ENCODE peak calls at places on chromosomes 4 and X, in nine cellular contexts. Q is uterus; V is transverse colon; C is epithelial cell of esophagus; H is fibroblast of mammary gland; Y is natural killer cell; O is fibroblast of villous mesenchyme; G is activated CD8-positive, alpha-beta T cell treated with anti-CD3 and anti-CD28 coated beads for 36 hours; X is A673. J is an unnamed sample.

GRCh38 chr4:53221832-53222480 is 143.9 kb downstream of the SCFD2 start:
- DNase-seq in G (no peak), C (peak; percentile 23), Q (no peak), V (no peak), O (no peak), H (peak; percentile 25), X (no peak), Y (no peak), J (no peak)

GRCh38 chrX:109294097-109294815 is 187.6 kb downstream of the GUCY2F start:
- DNase-seq in C (peak; percentile 71), H (peak; percentile 30), O (peak; percentile 0), Q (no peak), Y (no peak), X (no peak), V (no peak), G (no peak), J (no peak)

GRCh38 chr4:91935217-91935616 is 368.5 kb upstream of the GRID2 start:
- DNase-seq in H (no peak), Y (no peak), V (no peak), Q (no peak), X (no peak), G (no peak), O (no peak), C (no peak), J (no peak)

GRCh38 chr4:180827610-180828009 is 1415.6 kb upstream of the TENM3 start:
- DNase-seq in V (no peak), H (peak; percentile 21), O (no peak), Q (no peak), Y (no peak), G (no peak), C (peak; percentile 96), X (no peak), J (no peak)

GRCh38 chrX:122421434-122422121 is 762.5 kb upstream of the GRIA3 start:
- DNase-seq in H (no peak), O (no peak), V (no peak), C (no peak), Y (no peak), G (no peak), Q (no peak), X (no peak), J (no peak)

GRCh38 chr4:36054750-36055467 is 189.4 kb downstream of the ARAP2 start:
- DNase-seq in O (no peak), H (no peak), Y (no peak), C (no peak), X (no peak), V (no peak), G (no peak), Q (no peak), J (no peak)

GRCh38 chrX:70592091-70592490 is 147.5 kb downstream of the DLG3 start:
- DNase-seq in V (no peak), Y (no peak), Q (no peak), O (peak; percentile 56), X (peak; percentile 3), H (peak; percentile 82), C (peak; percentile 90), G (peak; percentile 67), J (no peak)

GRCh38 chrX:66163849-66164401 is at the start of gene HEPH:
- DNase-seq in O (no peak), H (peak; percentile 62), Y (no peak), V (peak; percentile 25), Q (peak; percentile 27), C (no peak), G (no peak), X (no peak), J (no peak)

GRCh38 chr4:67928547-67928946 is 34.7 kb downstream of the TMPRSS11A start:
- DNase-seq in C (peak; percentile 84), O (no peak), Y (no peak), H (peak; percentile 26), G (no peak), Q (no peak), X (no peak), V (no peak), J (no peak)

GRCh38 chrX:150032742-150033141 is 94.5 kb upstream of the EOLA2 start:
- DNase-seq in V (no peak), Q (no peak), G (no peak), C (peak; percentile 83), X (peak; percentile 46), Y (no peak), H (peak; percentile 73), O (peak; percentile 70), J (no peak)

GRCh38 chrX:154409222-154409871 is at the start of gene DNASE1L1:
- DNase-seq in H (peak; percentile 87), O (peak; percentile 90), Y (peak; percentile 30), X (no peak), V (peak; percentile 90), G (no peak), C (peak; percentile 74), Q (peak; percentile 79), J (peak; percentile 58)

GRCh38 chr4:137677851-137678250 is 145.6 kb upstream of the PCDH18 start:
- DNase-seq in V (no peak), C (peak; percentile 57), O (peak; percentile 70), X (no peak), Y (no peak), Q (no peak), H (peak; percentile 90), G (no peak), J (no peak)

GRCh38 chr4:38615847-38616246 is 48.2 kb upstream of the KLF3 start:
- DNase-seq in O (no peak), V (no peak), H (no peak), Y (no peak), X (no peak), Q (no peak), G (no peak), C (no peak), J (no peak)

GRCh38 chrX:108068121-108068520 is 23.2 kb downstream of the PSMD10 start:
- DNase-seq in H (no peak), O (no peak), V (no peak), G (no peak), Y (no peak), C (peak; percentile 50), X (no peak), Q (no peak), J (no peak)

GRCh38 chr4:185846550-185847210 is 34.7 kb upstream of the SORBS2 start:
- DNase-seq in O (no peak), H (peak; percentile 45), C (peak; percentile 18), G (no peak), X (no peak), Q (no peak), Y (no peak), V (no peak), J (no peak)

GRCh38 chr4:145045180-145045579 is 52.8 kb downstream of the ANAPC10 start:
- DNase-seq in O (no peak), C (no peak), V (no peak), Y (no peak), H (no peak), X (no peak), G (no peak), Q (no peak), J (no peak)

DNA sequence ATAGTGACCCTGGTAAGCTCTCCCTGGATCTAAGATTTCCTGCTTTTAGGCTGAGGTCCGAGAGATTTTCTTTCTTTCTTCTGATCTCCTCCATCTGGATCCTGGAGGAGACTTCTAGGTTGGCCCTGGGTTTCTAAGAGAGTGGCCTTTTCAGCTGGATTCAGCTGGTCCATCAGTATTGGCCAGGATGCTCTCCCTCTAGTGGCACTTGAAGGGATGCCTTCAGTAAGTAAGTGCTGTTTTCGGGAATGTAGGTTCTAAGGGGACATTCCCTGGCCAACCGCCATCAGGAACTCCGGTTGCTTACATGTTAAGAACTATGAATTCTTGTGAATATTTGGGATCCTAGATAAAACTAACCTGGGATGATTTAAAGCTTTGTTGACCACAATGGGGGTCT is 56.9 kb downstream of the SERTM2 start:
- DNase-seq in X (peak; percentile 29), C (peak; percentile 8), O (peak; percentile 31), G (no peak), Y (no peak), Q (no peak), H (peak; percentile 15), V (no peak), J (no peak)
- TF ChIP-seq CTCF in X (peak; percentile 57), C (peak; percentile 54), O (peak; percentile 68), G (no peak), Y (no peak), Q (no peak), H (peak; percentile 55), V (no peak), J (no peak)

GRCh38 chrX:85627363-85627762 is 247.9 kb upstream of the POF1B start:
- DNase-seq in H (no peak), C (no peak), G (no peak), Q (no peak), O (no peak), X (peak; percentile 18), V (no peak), Y (no peak), J (no peak)
- TF ChIP-seq CTCF in H (peak; percentile 15), C (no peak), G (no peak), Q (no peak), O (peak; percentile 33), X (peak; percentile 64), V (no peak), Y (no peak), J (peak; percentile 37)

GRCh38 chrX:9992724-9993123 is 25.6 kb downstream of the CLDN34 start:
- DNase-seq in Y (no peak), H (no peak), O (no peak), C (no peak), Q (no peak), X (no peak), G (no peak), V (no peak), J (no peak)

GRCh38 chrX:9992061-9992460 is 24.9 kb downstream of the CLDN34 start:
- DNase-seq in G (no peak), V (no peak), Q (no peak), O (no peak), X (no peak), C (no peak), Y (no peak), H (no peak), J (no peak)

GRCh38 chrX:9983463-9983862 is 16.3 kb downstream of the CLDN34 start:
- DNase-seq in Q (no peak), Y (no peak), X (no peak), H (no peak), V (no peak), G (no peak), O (no peak), C (no peak), J (no peak)

DNA sequence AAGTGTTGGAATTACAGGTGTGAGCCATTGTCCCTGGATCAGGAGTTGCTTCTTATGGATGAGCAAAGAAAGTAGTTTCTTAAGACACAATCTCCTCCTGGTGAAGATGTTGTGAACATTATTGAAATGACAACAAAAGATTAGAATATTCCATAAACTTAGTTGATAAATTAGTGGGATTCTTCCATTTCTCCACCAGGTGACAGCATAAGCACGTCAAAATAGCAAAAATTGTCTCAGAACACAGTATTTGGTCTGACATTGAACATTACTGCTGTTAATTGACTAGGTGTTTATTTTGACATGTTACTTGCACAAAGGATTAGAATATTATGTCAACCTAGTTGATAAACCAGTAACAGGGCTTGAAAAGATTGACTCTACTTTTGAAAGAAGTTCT is 21.6 kb downstream of the CLDN34 start:
- DNase-seq in V (no peak), Q (no peak), H (peak; percentile 23), X (peak; percentile 25), Y (no peak), C (peak; percentile 17), G (no peak), O (no peak), J (no peak)
- TF ChIP-seq CTCF in V (peak; percentile 32), Q (peak; percentile 32), H (peak; percentile 50), X (peak; percentile 53), Y (no peak), C (peak; percentile 43), G (peak; percentile 27), O (peak; percentile 44), J (peak; percentile 37)

DNA sequence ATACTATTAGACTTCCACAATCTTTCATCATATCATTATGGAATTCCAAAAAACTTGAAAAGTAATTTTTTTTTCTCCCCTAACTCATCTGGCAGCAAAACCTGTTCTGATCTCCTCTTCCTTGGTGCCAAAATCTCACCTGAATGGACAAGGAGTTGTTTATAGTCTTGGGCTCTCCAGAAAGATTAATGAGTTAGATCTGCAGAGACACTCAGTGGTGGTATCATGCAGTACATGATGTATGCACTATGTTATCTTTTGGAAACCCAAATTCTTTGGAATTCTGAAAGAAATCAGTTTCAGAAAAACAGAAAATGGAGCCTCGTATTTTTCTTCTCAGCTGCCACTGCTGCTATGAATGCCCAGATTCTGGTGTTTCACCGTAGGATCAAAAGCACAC is 11.7 kb downstream of the GPM6B start:
- DNase-seq in O (no peak), Y (no peak), X (no peak), H (no peak), G (no peak), C (no peak), V (no peak), Q (no peak), J (peak; percentile 14)
- TF ChIP-seq CTCF in O (no peak), Y (no peak), X (peak; percentile 10), H (no peak), G (no peak), C (no peak), V (no peak), Q (no peak), J (no peak)